ENCODE peak calls at places on chromosomes 7 and 10, in five cellular contexts. I, T, K, M and H are unnamed samples.

GRCh38 chr7:107560898-107561516 is 2.7 kb downstream of the COG5 start:
- DNase-seq in I (no peak), T (no peak), K (no peak), M (no peak), H (no peak)

GRCh38 chr10:13945760-13946460 is 359.1 kb downstream of the PRPF18 start:
- DNase-seq in I (no peak), T (no peak), K (no peak), M (no peak), H (no peak)

GRCh38 chr7:86407291-86407690 is 236.4 kb upstream of the GRM3 start:
- DNase-seq in I (no peak), T (no peak), K (no peak), M (no peak), H (no peak)

GRCh38 chr7:81812514-81813472 is 42.9 kb upstream of the HGF start:
- DNase-seq in I (peak; percentile 3), T (no peak), K (no peak), M (no peak), H (no peak)

GRCh38 chr10:33129181-33129928 is 171.3 kb upstream of the ITGB1 start:
- DNase-seq in I (no peak), T (no peak), K (no peak), M (no peak), H (no peak)

GRCh38 chr7:131108212-131108980 is 219.3 kb upstream of the MKLN1 start:
- DNase-seq in I (no peak), T (no peak), K (peak; percentile 50), M (no peak), H (no peak)

GRCh38 chr7:31896929-31897328 is 173.3 kb downstream of the PDE1C start:
- DNase-seq in I (no peak), T (no peak), K (no peak), M (no peak), H (no peak)

GRCh38 chr7:98276241-98276761 is 5.2 kb upstream of the BRI3 start:
- DNase-seq in I (no peak), T (no peak), K (no peak), M (no peak), H (peak; percentile 64)

GRCh38 chr10:86964847-86965190 is 3.5 kb upstream of the ADIRF start:
- DNase-seq in I (no peak), T (no peak), K (no peak), M (no peak), H (no peak)

GRCh38 chr7:99625961-99626360 is 9.2 kb downstream of the ZSCAN25 start:
- DNase-seq in I (no peak), T (no peak), K (no peak), M (no peak), H (no peak)

GRCh38 chr10:88401671-88402347 is 181.3 kb downstream of the RNLS start:
- DNase-seq in I (no peak), T (no peak), K (no peak), M (no peak), H (no peak)

GRCh38 chr10:112183329-112184051 is at the start of gene GPAM:
- DNase-seq in I (peak; percentile 84), T (peak; percentile 100), K (peak; percentile 91), M (peak; percentile 60), H (no peak)

GRCh38 chr7:4845740-4846142 is 16.1 kb downstream of the PAPOLB start:
- DNase-seq in I (no peak), T (peak; percentile 71), K (peak; percentile 64), M (no peak), H (no peak)

GRCh38 chr10:91683976-91684375 is 51.1 kb upstream of the PPP1R3C start:
- DNase-seq in I (no peak), T (no peak), K (no peak), M (no peak), H (no peak)

GRCh38 chr7:139230484-139230773 is 608 bp upstream of the UBN2 start:
- DNase-seq in I (no peak), T (no peak), K (no peak), M (no peak), H (no peak)

GRCh38 chr7:132480534-132480933 is 95.7 kb downstream of the PLXNA4 start:
- DNase-seq in I (no peak), T (no peak), K (no peak), M (no peak), H (no peak)

GRCh38 chr7:45148653-45148973 is 9.0 kb upstream of the RAMP3 start:
- DNase-seq in I (no peak), T (no peak), K (no peak), M (no peak), H (no peak)

GRCh38 chr7:151891753-151892152 is 14.8 kb upstream of the PRKAG2 start:
- DNase-seq in I (no peak), T (no peak), K (no peak), M (no peak), H (no peak)

GRCh38 chr10:974785-975074 is 13.5 kb upstream of the GTPBP4 start:
- DNase-seq in I (no peak), T (no peak), K (no peak), M (no peak), H (no peak)

GRCh38 chr7:124940306-124940705 is 10.7 kb upstream of the POT1 start:
- DNase-seq in I (no peak), T (no peak), K (no peak), M (no peak), H (no peak)

DNA sequence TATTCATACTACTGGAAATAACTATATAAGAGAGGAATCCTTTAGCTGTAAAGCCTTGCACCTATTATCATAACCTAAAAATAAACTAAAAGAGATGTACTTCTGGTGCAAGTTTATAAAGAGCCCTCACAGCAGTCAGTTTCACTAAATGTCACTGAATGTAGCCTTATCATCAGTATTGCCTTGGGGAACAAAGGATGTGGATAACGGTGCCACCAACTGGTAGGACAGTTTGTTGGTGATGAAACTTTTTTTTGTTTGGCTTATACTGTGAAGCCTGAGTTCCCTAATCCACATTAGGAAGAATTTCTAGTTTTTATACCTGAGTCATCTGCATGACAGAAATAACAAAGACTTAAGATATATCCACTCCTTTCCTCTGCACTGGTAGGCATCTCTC is 117.9 kb upstream of the COL1A2 start:
- DNase-seq in I (no peak), T (no peak), K (no peak), M (no peak), H (no peak)
- TF ChIP-seq SP1 in I (no peak), T (no peak), K (no peak), M (no peak), H (no peak)

GRCh38 chr10:95260909-95261552 is 29.8 kb downstream of the PDLIM1 start:
- DNase-seq in I (no peak), T (peak; percentile 28), K (no peak), M (no peak), H (no peak)
- H3K4me1 ChIP-seq in I (peaks cover 53% of the 10 kb centered on the region), T (peaks cover 16% of the 10 kb centered on the region), K (peaks cover 8% of the 10 kb centered on the region), M (no peaks in the 10 kb centered on the region), H (peaks cover 52% of the 10 kb centered on the region)

DNA sequence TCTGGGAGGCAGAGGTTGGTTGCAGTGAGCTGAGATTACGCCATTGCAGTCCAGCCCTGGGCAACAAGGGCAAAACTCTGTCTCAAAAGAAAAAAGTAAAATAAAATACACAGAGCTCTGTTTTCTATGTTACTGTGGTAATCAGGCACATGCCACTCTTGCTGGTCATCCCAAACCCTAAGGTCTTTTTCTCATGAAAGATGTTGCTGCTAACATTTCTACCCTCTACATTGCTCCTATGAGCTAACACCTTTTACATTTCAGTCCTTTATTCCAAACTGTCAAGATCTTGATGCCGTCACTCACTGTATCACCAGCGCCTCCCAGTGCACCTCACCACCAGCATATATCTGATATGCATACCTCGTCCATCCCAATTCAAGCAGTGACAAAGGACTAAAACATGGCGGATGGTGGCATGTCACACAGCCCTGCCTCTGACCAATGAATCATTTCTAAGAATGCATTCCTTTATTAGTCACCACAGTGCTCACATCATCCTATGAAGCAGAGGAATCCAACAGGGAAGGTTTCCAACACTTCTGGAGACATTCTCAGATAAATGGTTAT is 4.3 kb downstream of the DAGLB start:
- DNase-seq in I (peak; percentile 85), T (no peak), K (no peak), M (no peak), H (peak; percentile 18)
- TF ChIP-seq SP1 in I (no peak), T (no peak), K (no peak), M (no peak), H (no peak)

GRCh38 chr7:47371733-47372368 is 210.1 kb downstream of the TNS3 start:
- DNase-seq in I (no peak), T (no peak), K (peak; percentile 75), M (no peak), H (no peak)

GRCh38 chr7:47369736-47370135 is 212.2 kb downstream of the TNS3 start:
- DNase-seq in I (no peak), T (no peak), K (no peak), M (no peak), H (no peak)

GRCh38 chr7:47371317-47371716 is 210.6 kb downstream of the TNS3 start:
- DNase-seq in I (no peak), T (no peak), K (no peak), M (no peak), H (no peak)

GRCh38 chr7:47368190-47368812 is 213.6 kb downstream of the TNS3 start:
- DNase-seq in I (no peak), T (no peak), K (no peak), M (no peak), H (no peak)

DNA sequence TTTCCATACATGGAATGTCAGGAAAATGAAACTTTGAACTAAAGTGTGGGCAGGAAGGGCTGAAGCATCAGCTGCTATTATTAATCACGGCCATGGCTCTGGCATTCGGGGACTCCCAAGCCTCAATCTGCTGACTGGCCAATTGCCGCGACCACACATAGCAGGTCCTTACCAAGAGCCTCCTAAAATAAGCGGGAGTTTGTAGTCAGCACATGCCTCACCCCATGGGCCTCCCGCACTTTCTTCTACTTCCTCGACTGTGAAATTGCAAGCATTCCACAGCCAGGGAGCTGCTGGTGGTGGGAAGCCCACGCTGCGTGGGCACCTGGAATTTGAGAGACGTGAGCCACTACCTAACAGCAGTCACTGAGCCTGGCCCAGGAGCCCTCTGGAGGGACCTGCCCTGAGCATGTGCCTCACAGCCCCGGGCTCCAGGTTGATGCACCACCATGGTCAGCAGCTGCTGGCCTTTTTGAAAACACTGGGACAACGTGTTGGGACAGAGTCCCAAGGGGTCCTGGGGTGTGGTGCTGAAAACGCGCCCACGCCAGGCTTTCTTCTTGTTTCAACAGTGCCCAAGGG is 211.4 kb downstream of the TNS3 start:
- DNase-seq in I (no peak), T (no peak), K (no peak), M (no peak), H (no peak)
- H3K4me1 ChIP-seq in I (peaks cover 8% of the 10 kb centered on the region), T (no peaks in the 10 kb centered on the region), K (no peaks in the 10 kb centered on the region), M (no peaks in the 10 kb centered on the region), H (no peaks in the 10 kb centered on the region)

GRCh38 chr7:42854521-42855118 is 57.2 kb downstream of the C7orf25 start:
- DNase-seq in I (no peak), T (no peak), K (no peak), M (no peak), H (no peak)

GRCh38 chr7:42856605-42856987 is 55.3 kb downstream of the C7orf25 start:
- DNase-seq in I (no peak), T (no peak), K (no peak), M (no peak), H (no peak)

GRCh38 chr7:42858570-42858969 is 53.3 kb downstream of the C7orf25 start:
- DNase-seq in I (no peak), T (no peak), K (no peak), M (no peak), H (no peak)
- TF ChIP-seq SP1 in I (no peak), T (no peak), K (no peak), M (no peak), H (no peak)

DNA sequence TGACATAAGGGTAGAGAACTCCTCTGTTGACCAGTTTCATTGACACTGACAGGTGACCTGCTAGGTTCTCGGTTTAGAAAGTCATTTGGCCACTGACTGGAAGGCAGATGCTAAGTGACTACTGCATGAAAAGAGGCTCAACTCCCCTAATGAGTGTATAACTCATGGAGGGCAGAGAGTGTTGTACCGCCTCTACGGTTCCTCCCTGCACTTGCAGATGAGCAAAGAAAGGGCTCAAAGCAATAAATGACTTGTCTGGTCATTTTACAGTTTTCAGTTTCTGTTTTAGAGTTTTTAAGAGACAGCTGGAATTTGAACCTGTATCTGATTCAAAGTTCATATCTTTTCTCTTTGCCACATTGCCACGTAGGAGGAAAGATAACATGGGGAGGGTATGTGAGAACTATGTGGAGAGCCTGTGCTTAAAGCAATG is 2.9 kb upstream of the FGL2 start:
- DNase-seq in I (no peak), T (no peak), K (no peak), M (peak; percentile 83), H (no peak)
- H3K4me1 ChIP-seq in I (no peaks in the 10 kb centered on the region), T (peaks cover 5% of the 10 kb centered on the region), K (no peaks in the 10 kb centered on the region), M (peaks cover 40% of the 10 kb centered on the region), H (peaks cover 13% of the 10 kb centered on the region)